ENCODE peak calls at places on chromosome 11, in ten cellular contexts. One of them, this sample, is unnamed.

GRCh38 chr11:123590296-123590912 is 64.0 kb downstream of the SCN3B start:
- DNase-seq in adrenal gland: peak
- DNase-seq in suprapubic skin: no peak
- DNase-seq in right lobe of liver: peak
- DNase-seq in upper lobe of left lung: no peak
- DNase-seq in ovary: no peak
- DNase-seq in body of pancreas: peak
- DNase-seq in endothelial cell of umbilical vein: peak
- DNase-seq in lower leg skin: no peak
- DNase-seq in GM12892: no peak
- DNase-seq in this sample: peak

GRCh38 chr11:67652965-67653845 is 2.7 kb upstream of the ACY3 start:
- DNase-seq in adrenal gland: no peak
- DNase-seq in suprapubic skin: peak
- DNase-seq in right lobe of liver: no peak
- DNase-seq in upper lobe of left lung: no peak
- DNase-seq in ovary: no peak
- DNase-seq in body of pancreas: no peak
- DNase-seq in endothelial cell of umbilical vein: no peak
- DNase-seq in lower leg skin: no peak
- DNase-seq in GM12892: no peak
- DNase-seq in this sample: no peak

GRCh38 chr11:772429-773390 is 4.6 kb downstream of the GATD1 start:
- DNase-seq in adrenal gland: peak
- DNase-seq in suprapubic skin: no peak
- DNase-seq in right lobe of liver: no peak
- DNase-seq in upper lobe of left lung: no peak
- DNase-seq in ovary: peak
- DNase-seq in body of pancreas: no peak
- DNase-seq in endothelial cell of umbilical vein: no peak
- DNase-seq in lower leg skin: no peak
- DNase-seq in GM12892: no peak
- DNase-seq in this sample: no peak

GRCh38 chr11:34303028-34303427 is 54.8 kb downstream of the ABTB2 start:
- DNase-seq in adrenal gland: no peak
- DNase-seq in suprapubic skin: no peak
- DNase-seq in right lobe of liver: no peak
- DNase-seq in upper lobe of left lung: no peak
- DNase-seq in ovary: no peak
- DNase-seq in body of pancreas: no peak
- DNase-seq in endothelial cell of umbilical vein: no peak
- DNase-seq in lower leg skin: no peak
- DNase-seq in GM12892: no peak
- DNase-seq in this sample: no peak

GRCh38 chr11:47192111-47192510 is 5.9 kb upstream of the PACSIN3 start:
- DNase-seq in adrenal gland: no peak
- DNase-seq in suprapubic skin: no peak
- DNase-seq in right lobe of liver: no peak
- DNase-seq in upper lobe of left lung: no peak
- DNase-seq in ovary: no peak
- DNase-seq in body of pancreas: no peak
- DNase-seq in endothelial cell of umbilical vein: no peak
- DNase-seq in lower leg skin: no peak
- DNase-seq in GM12892: no peak
- DNase-seq in this sample: no peak

GRCh38 chr11:61361237-61361636 is 445 bp downstream of the CYB561A3 start:
- DNase-seq in adrenal gland: no peak
- DNase-seq in suprapubic skin: no peak
- DNase-seq in right lobe of liver: no peak
- DNase-seq in upper lobe of left lung: no peak
- DNase-seq in ovary: no peak
- DNase-seq in body of pancreas: no peak
- DNase-seq in endothelial cell of umbilical vein: no peak
- DNase-seq in lower leg skin: no peak
- DNase-seq in GM12892: no peak
- DNase-seq in this sample: no peak

GRCh38 chr11:112167145-112167544 is at the start of gene TEX12:
- DNase-seq in adrenal gland: no peak
- DNase-seq in suprapubic skin: no peak
- DNase-seq in right lobe of liver: no peak
- DNase-seq in upper lobe of left lung: no peak
- DNase-seq in ovary: no peak
- DNase-seq in body of pancreas: no peak
- DNase-seq in endothelial cell of umbilical vein: no peak
- DNase-seq in lower leg skin: no peak
- DNase-seq in GM12892: no peak
- DNase-seq in this sample: no peak

GRCh38 chr11:15590131-15590530 is 475.4 kb downstream of the INSC start:
- DNase-seq in adrenal gland: no peak
- DNase-seq in suprapubic skin: no peak
- DNase-seq in right lobe of liver: no peak
- DNase-seq in upper lobe of left lung: no peak
- DNase-seq in ovary: no peak
- DNase-seq in body of pancreas: no peak
- DNase-seq in endothelial cell of umbilical vein: no peak
- DNase-seq in lower leg skin: no peak
- DNase-seq in GM12892: no peak
- DNase-seq in this sample: no peak

GRCh38 chr11:118338637-118339061 is 3.9 kb downstream of the CD3D start:
- DNase-seq in adrenal gland: no peak
- DNase-seq in suprapubic skin: no peak
- DNase-seq in right lobe of liver: no peak
- DNase-seq in upper lobe of left lung: peak
- DNase-seq in ovary: no peak
- DNase-seq in body of pancreas: no peak
- DNase-seq in endothelial cell of umbilical vein: no peak
- DNase-seq in lower leg skin: no peak
- DNase-seq in GM12892: peak
- DNase-seq in this sample: no peak

GRCh38 chr11:706957-707816 is 1.2 kb downstream of the EPS8L2 start:
- DNase-seq in adrenal gland: peak
- DNase-seq in suprapubic skin: no peak
- DNase-seq in right lobe of liver: peak
- DNase-seq in upper lobe of left lung: peak
- DNase-seq in ovary: peak
- DNase-seq in body of pancreas: peak
- DNase-seq in endothelial cell of umbilical vein: no peak
- DNase-seq in lower leg skin: no peak
- DNase-seq in GM12892: no peak
- DNase-seq in this sample: peak

GRCh38 chr11:8744423-8744822 is 61.8 kb downstream of the RPL27A start:
- DNase-seq in adrenal gland: no peak
- DNase-seq in suprapubic skin: no peak
- DNase-seq in right lobe of liver: no peak
- DNase-seq in upper lobe of left lung: no peak
- DNase-seq in ovary: no peak
- DNase-seq in body of pancreas: no peak
- DNase-seq in endothelial cell of umbilical vein: no peak
- DNase-seq in lower leg skin: no peak
- DNase-seq in GM12892: no peak
- DNase-seq in this sample: no peak

GRCh38 chr11:46912526-46913150 is 5.7 kb downstream of the LRP4 start:
- DNase-seq in adrenal gland: no peak
- DNase-seq in suprapubic skin: no peak
- DNase-seq in right lobe of liver: no peak
- DNase-seq in upper lobe of left lung: no peak
- DNase-seq in ovary: no peak
- DNase-seq in body of pancreas: no peak
- DNase-seq in endothelial cell of umbilical vein: no peak
- DNase-seq in lower leg skin: no peak
- DNase-seq in GM12892: no peak
- DNase-seq in this sample: no peak

GRCh38 chr11:16815047-16815767 is 76.8 kb downstream of the C11orf58 start:
- DNase-seq in adrenal gland: peak
- DNase-seq in suprapubic skin: peak
- DNase-seq in right lobe of liver: peak
- DNase-seq in upper lobe of left lung: peak
- DNase-seq in ovary: peak
- DNase-seq in body of pancreas: peak
- DNase-seq in endothelial cell of umbilical vein: no peak
- DNase-seq in lower leg skin: peak
- DNase-seq in GM12892: no peak
- DNase-seq in this sample: no peak

GRCh38 chr11:92224394-92225205 is at the start of gene FAT3:
- DNase-seq in adrenal gland: no peak
- DNase-seq in suprapubic skin: no peak
- DNase-seq in right lobe of liver: peak
- DNase-seq in upper lobe of left lung: no peak
- DNase-seq in ovary: peak
- DNase-seq in body of pancreas: no peak
- DNase-seq in endothelial cell of umbilical vein: peak
- DNase-seq in lower leg skin: no peak
- DNase-seq in GM12892: no peak
- DNase-seq in this sample: no peak

GRCh38 chr11:3154001-3154599 is 11.0 kb downstream of the OSBPL5 start:
- DNase-seq in adrenal gland: no peak
- DNase-seq in suprapubic skin: no peak
- DNase-seq in right lobe of liver: no peak
- DNase-seq in upper lobe of left lung: no peak
- DNase-seq in ovary: no peak
- DNase-seq in body of pancreas: no peak
- DNase-seq in endothelial cell of umbilical vein: no peak
- DNase-seq in lower leg skin: no peak
- DNase-seq in GM12892: no peak
- DNase-seq in this sample: no peak

GRCh38 chr11:62839050-62840015 is at the start of gene WDR74:
- DNase-seq in adrenal gland: peak
- DNase-seq in suprapubic skin: peak
- DNase-seq in right lobe of liver: peak
- DNase-seq in upper lobe of left lung: peak
- DNase-seq in ovary: peak
- DNase-seq in body of pancreas: peak
- DNase-seq in endothelial cell of umbilical vein: peak
- DNase-seq in lower leg skin: peak
- DNase-seq in GM12892: peak
- DNase-seq in this sample: peak
- TF ChIP-seq POLR2A in adrenal gland: peak
- TF ChIP-seq POLR2A in suprapubic skin: peak
- TF ChIP-seq POLR2A in right lobe of liver: peak
- TF ChIP-seq POLR2A in upper lobe of left lung: peak
- TF ChIP-seq POLR2A in ovary: peak
- TF ChIP-seq POLR2A in body of pancreas: peak
- TF ChIP-seq POLR2A in endothelial cell of umbilical vein: peak
- TF ChIP-seq POLR2A in lower leg skin: no peak
- TF ChIP-seq POLR2A in GM12892: peak
- TF ChIP-seq POLR2A in this sample: peak

GRCh38 chr11:65041206-65042035 is at the start of gene SAC3D1:
- DNase-seq in adrenal gland: peak
- DNase-seq in suprapubic skin: no peak
- DNase-seq in right lobe of liver: peak
- DNase-seq in upper lobe of left lung: peak
- DNase-seq in ovary: no peak
- DNase-seq in body of pancreas: no peak
- DNase-seq in endothelial cell of umbilical vein: peak
- DNase-seq in lower leg skin: no peak
- DNase-seq in GM12892: peak
- DNase-seq in this sample: peak
- TF ChIP-seq POLR2A in adrenal gland: no peak
- TF ChIP-seq POLR2A in suprapubic skin: no peak
- TF ChIP-seq POLR2A in right lobe of liver: no peak
- TF ChIP-seq POLR2A in upper lobe of left lung: no peak
- TF ChIP-seq POLR2A in ovary: no peak
- TF ChIP-seq POLR2A in body of pancreas: no peak
- TF ChIP-seq POLR2A in endothelial cell of umbilical vein: peak
- TF ChIP-seq POLR2A in lower leg skin: no peak
- TF ChIP-seq POLR2A in GM12892: peak
- TF ChIP-seq POLR2A in this sample: peak

DNA sequence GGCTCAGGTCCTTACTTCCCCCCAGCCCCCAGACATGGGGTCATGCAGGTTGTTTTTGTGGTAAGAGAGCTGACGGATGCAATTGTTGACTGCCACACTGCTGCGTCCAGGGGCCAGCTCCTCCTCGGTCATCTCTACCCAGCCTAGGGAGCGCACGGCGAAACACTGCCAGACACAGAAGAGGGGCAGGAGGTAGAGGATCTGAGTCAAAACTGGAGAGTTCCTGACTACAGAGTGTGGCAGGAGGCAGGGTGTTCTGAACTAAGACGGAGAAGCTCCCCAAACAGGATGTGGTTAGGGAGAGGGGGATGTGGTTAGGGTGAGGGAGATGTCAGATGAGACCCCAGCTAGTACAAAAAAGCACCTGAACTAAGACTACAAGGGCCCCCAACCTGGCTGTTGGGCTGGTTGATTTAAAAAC is 12.3 kb downstream of the SMPD1 start:
- DNase-seq in adrenal gland: no peak
- DNase-seq in suprapubic skin: no peak
- DNase-seq in right lobe of liver: no peak
- DNase-seq in upper lobe of left lung: peak
- DNase-seq in ovary: no peak
- DNase-seq in body of pancreas: no peak
- DNase-seq in endothelial cell of umbilical vein: no peak
- DNase-seq in lower leg skin: no peak
- DNase-seq in GM12892: peak
- DNase-seq in this sample: no peak
- TF ChIP-seq POLR2A in adrenal gland: no peak
- TF ChIP-seq POLR2A in suprapubic skin: no peak
- TF ChIP-seq POLR2A in right lobe of liver: no peak
- TF ChIP-seq POLR2A in upper lobe of left lung: no peak
- TF ChIP-seq POLR2A in ovary: no peak
- TF ChIP-seq POLR2A in body of pancreas: no peak
- TF ChIP-seq POLR2A in endothelial cell of umbilical vein: no peak
- TF ChIP-seq POLR2A in lower leg skin: no peak
- TF ChIP-seq POLR2A in GM12892: no peak
- TF ChIP-seq POLR2A in this sample: no peak

GRCh38 chr11:65128182-65129145 is 5.9 kb downstream of the SYVN1 start:
- DNase-seq in adrenal gland: peak
- DNase-seq in suprapubic skin: peak
- DNase-seq in right lobe of liver: no peak
- DNase-seq in upper lobe of left lung: no peak
- DNase-seq in ovary: no peak
- DNase-seq in body of pancreas: no peak
- DNase-seq in endothelial cell of umbilical vein: no peak
- DNase-seq in lower leg skin: no peak
- DNase-seq in GM12892: no peak
- DNase-seq in this sample: no peak

GRCh38 chr11:65127473-65128181 is 5.5 kb downstream of the MRPL49 start:
- DNase-seq in adrenal gland: peak
- DNase-seq in suprapubic skin: no peak
- DNase-seq in right lobe of liver: no peak
- DNase-seq in upper lobe of left lung: no peak
- DNase-seq in ovary: no peak
- DNase-seq in body of pancreas: no peak
- DNase-seq in endothelial cell of umbilical vein: no peak
- DNase-seq in lower leg skin: no peak
- DNase-seq in GM12892: no peak
- DNase-seq in this sample: no peak

GRCh38 chr11:65124480-65125196 is 2.5 kb downstream of the MRPL49 start:
- DNase-seq in adrenal gland: peak
- DNase-seq in suprapubic skin: no peak
- DNase-seq in right lobe of liver: no peak
- DNase-seq in upper lobe of left lung: no peak
- DNase-seq in ovary: no peak
- DNase-seq in body of pancreas: no peak
- DNase-seq in endothelial cell of umbilical vein: no peak
- DNase-seq in lower leg skin: no peak
- DNase-seq in GM12892: no peak
- DNase-seq in this sample: no peak

GRCh38 chr11:65125197-65126056 is 3.3 kb downstream of the MRPL49 start:
- DNase-seq in adrenal gland: peak
- DNase-seq in suprapubic skin: no peak
- DNase-seq in right lobe of liver: no peak
- DNase-seq in upper lobe of left lung: no peak
- DNase-seq in ovary: no peak
- DNase-seq in body of pancreas: no peak
- DNase-seq in endothelial cell of umbilical vein: no peak
- DNase-seq in lower leg skin: no peak
- DNase-seq in GM12892: no peak
- DNase-seq in this sample: no peak

GRCh38 chr11:65126624-65127274 is 4.6 kb downstream of the MRPL49 start:
- DNase-seq in adrenal gland: peak
- DNase-seq in suprapubic skin: no peak
- DNase-seq in right lobe of liver: no peak
- DNase-seq in upper lobe of left lung: no peak
- DNase-seq in ovary: no peak
- DNase-seq in body of pancreas: no peak
- DNase-seq in endothelial cell of umbilical vein: no peak
- DNase-seq in lower leg skin: no peak
- DNase-seq in GM12892: no peak
- DNase-seq in this sample: no peak
- TF ChIP-seq POLR2A in adrenal gland: no peak
- TF ChIP-seq POLR2A in suprapubic skin: no peak
- TF ChIP-seq POLR2A in right lobe of liver: no peak
- TF ChIP-seq POLR2A in upper lobe of left lung: no peak
- TF ChIP-seq POLR2A in ovary: no peak
- TF ChIP-seq POLR2A in body of pancreas: no peak
- TF ChIP-seq POLR2A in endothelial cell of umbilical vein: no peak
- TF ChIP-seq POLR2A in lower leg skin: no peak
- TF ChIP-seq POLR2A in GM12892: peak
- TF ChIP-seq POLR2A in this sample: no peak